ENCODE peak calls at places on chromosome 10, in ten cellular contexts. J, A, C, K, O, G, Q, B, N and M are unnamed samples.

GRCh38 chr10:12344375-12345110 is 4.8 kb upstream of the CAMK1D start:
- DNase-seq in J (no peak), A (no peak), C (no peak), K (no peak), O (no peak), G (no peak), Q (no peak), B (no peak), N (no peak), M (no peak)

GRCh38 chr10:114472874-114473248 is 68.6 kb upstream of the AFAP1L2 start:
- DNase-seq in J (no peak), A (no peak), C (no peak), K (no peak), O (no peak), G (no peak), Q (no peak), B (no peak), N (no peak), M (no peak)

GRCh38 chr10:2839081-2839725 is 228.1 kb upstream of the PFKP start:
- DNase-seq in J (peak), A (peak), C (peak), K (peak), O (peak), G (peak), Q (peak), B (no peak), N (peak), M (peak)

GRCh38 chr10:81843042-81843441 is 32.0 kb upstream of the NRG3 start:
- DNase-seq in J (no peak), A (no peak), C (no peak), K (no peak), O (no peak), G (no peak), Q (peak), B (no peak), N (no peak), M (no peak)

GRCh38 chr10:66836057-66836456 is 89.8 kb upstream of the LRRTM3 start:
- DNase-seq in J (no peak), A (peak), C (no peak), K (peak), O (peak), G (no peak), Q (peak), B (no peak), N (peak), M (no peak)

GRCh38 chr10:49649936-49650723 is 29.3 kb upstream of the C10orf53 start:
- DNase-seq in J (no peak), A (no peak), C (peak), K (no peak), O (no peak), G (no peak), Q (no peak), B (no peak), N (no peak), M (no peak)

GRCh38 chr10:24223953-24224352 is 15.0 kb downstream of the KIAA1217 start:
- DNase-seq in J (no peak), A (no peak), C (no peak), K (no peak), O (no peak), G (no peak), Q (no peak), B (no peak), N (no peak), M (no peak)

GRCh38 chr10:59578013-59578412 is 131.6 kb downstream of the SLC16A9 start:
- DNase-seq in J (no peak), A (no peak), C (no peak), K (no peak), O (no peak), G (no peak), Q (no peak), B (no peak), N (no peak), M (no peak)

GRCh38 chr10:48251152-48251524 is 23.4 kb downstream of the FRMPD2 start:
- DNase-seq in J (no peak), A (no peak), C (no peak), K (no peak), O (peak), G (no peak), Q (no peak), B (no peak), N (no peak), M (no peak)

GRCh38 chr10:86401588-86402282 is 35.1 kb upstream of the GRID1 start:
- DNase-seq in J (no peak), A (no peak), C (no peak), K (peak), O (no peak), G (peak), Q (peak), B (no peak), N (peak), M (no peak)

GRCh38 chr10:4822208-4822607 is 3.8 kb upstream of the AKR1E2 start:
- DNase-seq in J (no peak), A (no peak), C (no peak), K (no peak), O (no peak), G (no peak), Q (no peak), B (no peak), N (no peak), M (no peak)

GRCh38 chr10:15571570-15571969 is 148.2 kb downstream of the ITGA8 start:
- DNase-seq in J (no peak), A (peak), C (no peak), K (no peak), O (no peak), G (no peak), Q (no peak), B (no peak), N (peak), M (no peak)

GRCh38 chr10:11896549-11897200 is 73.5 kb downstream of the PROSER2 start:
- DNase-seq in J (no peak), A (no peak), C (no peak), K (no peak), O (no peak), G (no peak), Q (no peak), B (no peak), N (no peak), M (no peak)

GRCh38 chr10:52952391-52953079 is 180.0 kb upstream of the MBL2 start:
- DNase-seq in J (no peak), A (no peak), C (no peak), K (no peak), O (no peak), G (no peak), Q (no peak), B (no peak), N (no peak), M (no peak)

GRCh38 chr10:87700031-87700796 is 40.5 kb downstream of the PAPSS2 start:
- DNase-seq in J (no peak), A (peak), C (no peak), K (peak), O (peak), G (no peak), Q (no peak), B (no peak), N (peak), M (no peak)

GRCh38 chr10:69318997-69319727 is 40.9 kb downstream of the HK1 start:
- DNase-seq in J (no peak), A (peak), C (no peak), K (peak), O (peak), G (peak), Q (peak), B (no peak), N (peak), M (no peak)

GRCh38 chr10:49254556-49255318 is 44.2 kb upstream of the C10orf71 start:
- DNase-seq in J (no peak), A (no peak), C (no peak), K (no peak), O (no peak), G (no peak), Q (no peak), B (no peak), N (no peak), M (no peak)

GRCh38 chr10:72162978-72163377 is 52.8 kb upstream of the ANAPC16 start:
- DNase-seq in J (no peak), A (peak), C (no peak), K (peak), O (peak), G (no peak), Q (no peak), B (no peak), N (peak), M (no peak)

DNA sequence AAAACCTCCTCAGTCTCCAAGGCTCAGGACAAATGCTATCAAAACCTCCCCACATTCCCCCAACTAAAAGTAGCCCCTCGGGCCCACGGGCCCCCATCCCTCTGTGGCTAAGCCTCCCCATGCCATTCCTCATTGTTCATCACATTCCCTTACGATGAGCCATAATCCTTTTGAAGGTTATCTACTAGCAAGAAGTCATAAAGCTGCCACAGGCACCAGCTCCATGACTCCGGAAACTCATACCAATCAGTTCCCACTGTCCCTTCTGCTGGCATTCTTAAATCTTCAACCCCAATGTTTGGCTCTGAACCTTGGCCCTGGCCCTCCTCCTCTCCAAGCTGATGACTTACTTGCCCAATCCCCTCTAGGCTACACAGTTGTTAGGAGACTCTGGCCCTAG is 19.4 kb upstream of the TM9SF3 start:
- DNase-seq in J (no peak), A (peak), C (no peak), K (peak), O (no peak), G (no peak), Q (no peak), B (no peak), N (peak), M (no peak)
- H3K4me2 ChIP-seq in J (no peak), A (no peak), C (no peak), K (no peak), O (no peak), G (no peak), Q (no peak), B (peak), N (no peak), M (no peak)

GRCh38 chr10:16891375-16892313 is 74.4 kb upstream of the RSU1 start:
- DNase-seq in J (peak), A (peak), C (peak), K (peak), O (peak), G (no peak), Q (peak), B (peak), N (peak), M (peak)

GRCh38 chr10:16890691-16891090 is 73.5 kb upstream of the RSU1 start:
- DNase-seq in J (no peak), A (no peak), C (no peak), K (no peak), O (no peak), G (no peak), Q (no peak), B (no peak), N (no peak), M (no peak)

GRCh38 chr10:16884485-16884884 is 67.3 kb upstream of the RSU1 start:
- DNase-seq in J (no peak), A (no peak), C (no peak), K (no peak), O (no peak), G (no peak), Q (no peak), B (no peak), N (no peak), M (no peak)

GRCh38 chr10:16886032-16886431 is 68.8 kb upstream of the RSU1 start:
- DNase-seq in J (no peak), A (no peak), C (no peak), K (no peak), O (no peak), G (no peak), Q (no peak), B (no peak), N (no peak), M (no peak)

GRCh38 chr10:16887565-16887964 is 70.3 kb upstream of the RSU1 start:
- DNase-seq in J (no peak), A (peak), C (no peak), K (peak), O (peak), G (no peak), Q (no peak), B (no peak), N (peak), M (no peak)
- H3K4me2 ChIP-seq in J (no peak), A (no peak), C (no peak), K (no peak), O (no peak), G (no peak), Q (no peak), B (no peak), N (no peak), M (no peak)

DNA sequence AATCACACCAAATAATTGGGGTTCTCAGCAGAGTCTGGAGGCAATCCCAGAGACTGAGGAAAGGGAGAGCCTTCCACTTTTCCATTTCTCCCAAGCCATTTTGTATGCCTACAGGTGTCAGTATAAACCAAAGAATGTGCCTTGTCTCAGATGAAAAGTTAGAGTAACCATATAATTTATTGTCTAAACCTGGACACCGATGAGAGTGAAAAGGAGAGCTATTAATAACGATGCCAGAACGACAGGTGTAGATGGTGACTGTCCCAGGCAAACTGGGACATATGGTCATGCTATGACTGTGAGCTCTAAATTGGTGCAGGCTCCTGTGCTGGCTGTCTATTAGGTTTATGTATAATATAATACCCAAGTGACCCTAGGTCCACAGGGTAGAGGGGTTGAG is 219.6 kb downstream of the ARHGAP12 start:
- DNase-seq in J (no peak), A (no peak), C (no peak), K (peak), O (no peak), G (no peak), Q (no peak), B (no peak), N (peak), M (no peak)
- H3K4me2 ChIP-seq in J (no peak), A (no peak), C (no peak), K (no peak), O (no peak), G (no peak), Q (no peak), B (no peak), N (no peak), M (no peak)

GRCh38 chr10:99966306-99966705 is 43.4 kb downstream of the DNMBP start:
- DNase-seq in J (no peak), A (peak), C (no peak), K (peak), O (peak), G (no peak), Q (peak), B (peak), N (peak), M (no peak)
- H3K4me2 ChIP-seq in J (no peak), A (no peak), C (no peak), K (peak), O (peak), G (no peak), Q (peak), B (peak), N (peak), M (no peak)

GRCh38 chr10:62759599-62760175 is 44.8 kb upstream of the ADO start:
- DNase-seq in J (no peak), A (no peak), C (peak), K (no peak), O (no peak), G (no peak), Q (no peak), B (no peak), N (no peak), M (no peak)

GRCh38 chr10:62760401-62760800 is 44.1 kb upstream of the ADO start:
- DNase-seq in J (no peak), A (no peak), C (no peak), K (no peak), O (no peak), G (no peak), Q (no peak), B (no peak), N (no peak), M (peak)

GRCh38 chr10:62761115-62761514 is 43.4 kb upstream of the ADO start:
- DNase-seq in J (no peak), A (no peak), C (no peak), K (peak), O (no peak), G (no peak), Q (no peak), B (no peak), N (no peak), M (no peak)

GRCh38 chr10:62754963-62755362 is 49.6 kb upstream of the ADO start:
- DNase-seq in J (no peak), A (no peak), C (no peak), K (no peak), O (no peak), G (no peak), Q (no peak), B (no peak), N (no peak), M (no peak)

DNA sequence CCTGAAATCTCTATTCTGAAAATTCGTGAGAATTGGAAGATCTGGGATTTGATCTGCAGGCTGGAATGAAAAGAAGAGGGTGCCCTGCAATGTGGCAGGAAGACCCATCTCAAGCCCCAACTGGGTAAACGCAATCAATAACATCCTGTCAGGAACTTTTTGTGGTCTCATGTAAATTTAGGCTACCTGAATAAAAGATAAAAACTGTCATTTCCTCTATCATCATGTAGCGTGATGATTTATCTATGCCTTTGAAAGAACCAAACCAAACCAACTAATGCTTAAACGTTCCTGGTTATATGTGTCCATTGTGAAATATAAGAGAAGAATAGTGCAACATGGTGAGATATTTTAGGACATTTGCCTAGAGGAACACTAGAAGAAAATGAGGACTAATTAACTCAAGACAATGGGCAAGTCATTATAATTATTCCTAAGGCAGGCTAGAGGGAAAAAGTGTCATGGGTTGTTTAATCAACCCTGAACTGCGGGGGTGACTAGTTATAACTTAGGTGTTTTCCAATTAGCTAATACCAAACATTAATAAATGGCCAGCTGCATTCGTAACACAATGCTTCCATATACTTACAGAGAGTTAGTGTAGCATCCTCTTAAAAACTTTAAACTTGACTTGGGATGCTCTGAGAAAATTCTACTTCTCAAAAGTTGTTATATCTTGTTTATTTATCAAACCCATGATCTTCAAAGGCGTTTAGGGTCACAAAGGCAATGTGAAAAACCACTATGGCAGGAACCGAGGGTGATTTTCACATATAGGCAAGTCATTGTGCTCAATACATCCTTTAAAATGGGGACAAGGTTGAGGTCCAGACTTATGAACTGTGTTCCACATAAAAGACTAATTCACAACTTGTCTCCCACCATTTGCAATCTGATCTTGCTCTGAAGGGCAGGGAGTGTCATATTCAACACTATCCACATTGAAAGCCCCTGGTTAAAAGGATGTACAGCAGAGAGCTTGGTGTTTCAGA is 48.6 kb upstream of the ADO start:
- DNase-seq in J (no peak), A (no peak), C (no peak), K (no peak), O (no peak), G (peak), Q (no peak), B (no peak), N (no peak), M (no peak)
- H3K4me2 ChIP-seq in J (no peak), A (no peak), C (no peak), K (no peak), O (no peak), G (peak), Q (no peak), B (no peak), N (no peak), M (no peak)

GRCh38 chr10:132452651-132453469 is 55.9 kb downstream of the PWWP2B start:
- DNase-seq in J (no peak), A (peak), C (peak), K (peak), O (peak), G (peak), Q (peak), B (no peak), N (peak), M (peak)
- H3K4me2 ChIP-seq in J (no peak), A (peak), C (peak), K (peak), O (peak), G (peak), Q (peak), B (peak), N (peak), M (peak)